ENCODE peak calls at places on chromosomes 7 and 10, in ten cellular contexts. C is HepG2, E is GM12878, D is A549, H is heart left ventricle, A is K562, V is HCT116, X is gastrocnemius medialis, U is IMR-90, I is upper lobe of left lung. K is an unnamed sample.

GRCh38 chr10:122323941-122324675 is 50.4 kb upstream of the PLEKHA1 start:
- ATAC-seq in E (no peak), V (no peak), A (no peak), H (no peak), D (peak; percentile 82), U (no peak), I (no peak), C (no peak), X (peak; percentile 71), K (no peak)

GRCh38 chr10:43676360-43676759 is 27.7 kb upstream of the ZNF32 start:
- ATAC-seq in V (no peak), E (no peak), H (no peak), A (no peak), U (no peak), I (no peak), X (no peak), C (no peak), D (no peak), K (no peak)

GRCh38 chr7:157657741-157658740 is 321.2 kb downstream of the DNAJB6 start:
- ATAC-seq in C (peak; percentile 22), A (peak; percentile 19), E (no peak), H (no peak), U (no peak), I (no peak), V (no peak), D (no peak), X (no peak), K (no peak)

GRCh38 chr10:6018422-6018821 is 41.1 kb upstream of the IL15RA start:
- ATAC-seq in E (no peak), C (no peak), I (peak; percentile 17), V (no peak), X (no peak), D (no peak), H (peak; percentile 84), U (no peak), A (no peak), K (peak; percentile 58)

GRCh38 chr10:78362406-78363022 is 328.9 kb downstream of the RPS24 start:
- ATAC-seq in C (no peak), X (no peak), I (no peak), A (no peak), H (no peak), D (no peak), V (no peak), U (no peak), E (no peak), K (peak; percentile 38)

GRCh38 chr7:117068511-117069155 is 115.3 kb downstream of the ST7 start:
- ATAC-seq in E (peak; percentile 61), C (no peak), U (no peak), A (no peak), V (no peak), I (no peak), D (no peak), H (no peak), X (no peak), K (no peak)

GRCh38 chr7:131587315-131587923 is 31.0 kb upstream of the PODXL start:
- ATAC-seq in I (peak; percentile 38), V (no peak), E (no peak), A (no peak), H (no peak), U (no peak), C (no peak), X (no peak), D (no peak), K (no peak)

GRCh38 chr10:36437367-36437766 is 688.0 kb upstream of the ANKRD30A start:
- ATAC-seq in V (no peak), C (no peak), X (no peak), I (no peak), A (no peak), D (no peak), E (no peak), H (no peak), U (no peak), K (no peak)

GRCh38 chr7:17021205-17021604 is 139.4 kb upstream of the AGR3 start:
- ATAC-seq in E (no peak), I (no peak), H (no peak), X (no peak), C (peak; percentile 86), U (no peak), V (no peak), D (no peak), A (no peak), K (no peak)

GRCh38 chr7:115267503-115267902 is 345.6 kb downstream of the MDFIC start:
- ATAC-seq in E (peak; percentile 42), A (no peak), C (no peak), X (no peak), V (no peak), I (no peak), D (no peak), U (no peak), H (no peak), K (no peak)

GRCh38 chr10:86899670-86900276 is 57.6 kb downstream of the MMRN2 start:
- ATAC-seq in A (peak; percentile 88), H (peak; percentile 63), E (peak; percentile 79), V (peak; percentile 81), U (peak; percentile 81), X (peak; percentile 80), C (peak; percentile 77), I (peak; percentile 79), D (peak; percentile 90), K (no peak)

GRCh38 chr7:56106108-56107073 is at the start of gene CHCHD2:
- ATAC-seq in D (peak; percentile 100), A (peak; percentile 96), I (peak; percentile 100), E (peak; percentile 99), U (peak; percentile 99), X (peak; percentile 100), H (peak; percentile 100), C (peak; percentile 100), V (peak; percentile 98), K (peak; percentile 100)
- TF ChIP-seq POLR2A in D (peak; percentile 62), A (peak; percentile 98), I (peak; percentile 95), E (peak; percentile 96), U (peak; percentile 85), X (peak; percentile 92), H (peak; percentile 76), C (peak; percentile 74), V (peak; percentile 78), K (peak; percentile 85)

DNA sequence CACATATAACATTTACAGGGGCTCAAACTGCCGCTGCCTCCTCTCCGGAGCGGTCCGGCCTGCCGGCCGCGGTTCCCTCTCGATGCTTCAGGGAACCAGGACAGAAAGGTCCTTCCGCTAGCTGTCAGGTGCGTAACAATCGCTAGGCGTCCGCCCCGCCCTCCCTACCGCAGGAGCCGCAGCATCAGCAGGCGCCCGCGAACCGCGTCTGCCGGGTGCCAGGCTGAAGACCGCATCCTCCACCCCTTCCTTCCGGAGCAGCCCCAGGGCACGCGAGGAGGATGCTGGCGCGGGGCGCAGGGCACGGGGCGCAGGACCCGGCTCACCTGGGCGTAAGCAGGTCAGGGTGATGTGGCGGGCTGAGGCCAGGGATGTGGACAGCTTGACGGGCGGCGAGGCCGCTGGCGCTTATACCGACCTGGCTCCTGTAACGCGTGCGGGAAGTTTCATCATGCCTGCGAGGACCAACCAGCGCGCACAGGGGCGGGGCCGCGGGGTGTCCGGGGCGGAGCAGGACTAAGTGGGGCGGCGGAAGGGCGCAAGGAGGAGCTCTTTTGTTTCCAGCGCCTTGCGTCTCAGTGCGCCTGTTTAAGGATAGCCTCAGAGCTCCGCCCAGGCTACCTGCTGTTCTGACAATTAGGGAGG is at the start of gene ASNS:
- ATAC-seq in C (peak; percentile 99), H (peak; percentile 100), V (peak; percentile 97), I (peak; percentile 100), X (peak; percentile 95), E (peak; percentile 99), D (peak; percentile 99), A (peak; percentile 97), U (peak; percentile 100), K (peak; percentile 100)
- TF ChIP-seq POLR2A in C (peak; percentile 93), H (peak; percentile 44), V (peak; percentile 83), I (peak; percentile 23), X (peak; percentile 55), E (peak; percentile 99), D (peak; percentile 74), A (peak; percentile 93), U (peak; percentile 87), K (peak; percentile 51)

GRCh38 chr7:27953361-27953760 is 213.4 kb downstream of the TAX1BP1 start:
- ATAC-seq in V (no peak), H (no peak), A (no peak), C (no peak), D (no peak), I (no peak), X (no peak), U (no peak), E (no peak), K (no peak)
- TF ChIP-seq POLR2A in V (no peak), H (no peak), A (no peak), C (no peak), D (no peak), I (no peak), X (no peak), U (no peak), E (no peak), K (no peak)

GRCh38 chr10:100345570-100346330 is 1.3 kb upstream of the SCD start:
- ATAC-seq in C (peak; percentile 1), H (no peak), V (no peak), E (no peak), I (no peak), A (no peak), X (peak; percentile 81), U (no peak), D (no peak), K (no peak)

GRCh38 chr10:100346351-100346764 is 675 bp upstream of the SCD start:
- ATAC-seq in I (peak; percentile 74), U (peak; percentile 59), A (peak; percentile 83), X (no peak), H (peak; percentile 78), V (peak; percentile 70), E (peak; percentile 82), C (peak; percentile 71), D (peak; percentile 81), K (peak; percentile 54)

GRCh38 chr10:100348389-100348927 is 1.4 kb downstream of the SCD start:
- ATAC-seq in I (no peak), A (no peak), E (no peak), C (no peak), X (no peak), U (no peak), H (no peak), D (no peak), V (no peak), K (no peak)

GRCh38 chr10:100347568-100348195 is 649 bp downstream of the SCD start:
- ATAC-seq in V (peak; percentile 1), U (peak; percentile 6), A (peak; percentile 15), D (peak; percentile 12), E (peak; percentile 12), C (no peak), I (no peak), X (no peak), H (peak; percentile 30), K (no peak)

DNA sequence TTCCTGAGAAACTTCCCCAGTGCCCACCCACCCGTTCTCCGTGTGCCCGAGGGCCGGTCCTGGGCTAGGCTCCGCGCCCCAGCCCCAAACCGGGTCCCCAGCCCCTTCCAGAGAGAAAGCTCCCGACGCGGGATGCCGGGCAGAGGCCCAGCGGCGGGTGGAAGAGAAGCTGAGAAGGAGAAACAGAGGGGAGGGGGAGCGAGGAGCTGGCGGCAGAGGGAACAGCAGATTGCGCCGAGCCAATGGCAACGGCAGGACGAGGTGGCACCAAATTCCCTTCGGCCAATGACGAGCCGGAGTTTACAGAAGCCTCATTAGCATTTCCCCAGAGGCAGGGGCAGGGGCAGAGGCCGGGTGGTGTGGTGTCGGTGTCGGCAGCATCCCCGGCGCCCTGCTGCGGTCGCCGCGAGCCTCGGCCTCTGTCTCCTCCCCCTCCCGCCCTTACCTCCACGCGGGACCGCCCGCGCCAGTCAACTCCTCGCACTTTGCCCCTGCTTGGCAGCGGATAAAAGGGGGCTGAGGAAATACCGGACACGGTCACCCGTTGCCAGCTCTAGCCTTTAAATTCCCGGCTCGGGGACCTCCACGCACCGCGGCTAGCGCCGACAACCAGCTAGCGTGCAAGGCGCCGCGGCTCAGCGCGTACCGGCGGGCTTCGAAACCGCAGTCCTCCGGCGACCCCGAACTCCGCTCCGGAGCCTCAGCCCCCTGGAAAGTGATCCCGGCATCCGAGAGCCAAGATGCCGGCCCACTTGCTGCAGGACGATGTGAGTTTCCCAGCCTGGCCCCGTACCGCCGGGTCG is at the start of gene SCD:
- ATAC-seq in X (peak; percentile 8), H (peak; percentile 87), D (peak; percentile 93), A (peak; percentile 94), V (peak; percentile 88), U (peak; percentile 89), C (peak; percentile 86), I (peak; percentile 94), E (peak; percentile 93), K (peak; percentile 74)
- TF ChIP-seq POLR2A in X (peak; percentile 76), H (peak; percentile 54), D (peak; percentile 71), A (peak; percentile 75), V (peak; percentile 74), U (peak; percentile 63), C (peak; percentile 92), I (peak; percentile 49), E (peak; percentile 72), K (peak; percentile 51)